ENCODE peak calls at places on chromosomes 4 and X, in six cellular contexts. U is cardiac muscle cell, Y is ovary, O is body of pancreas, V is fibroblast of lung, E is mesendoderm. Q is an unnamed sample.

GRCh38 chr4:12472082-12472481 is 1012.1 kb downstream of the RAB28 start:
- DNase-seq in U (no peak), Y (no peak), O (no peak), V (no peak), E (no peak), Q (no peak)

GRCh38 chrX:49190783-49191032 is 4.5 kb upstream of the PRICKLE3 start:
- DNase-seq in U (no peak), Y (peak; percentile 85), O (no peak), V (no peak), E (no peak), Q (no peak)

GRCh38 chrX:49171752-49172279 is at the start of gene PLP2:
- DNase-seq in U (peak; percentile 37), Y (peak; percentile 68), O (peak; percentile 71), V (peak; percentile 39), E (no peak), Q (peak; percentile 57)

GRCh38 chr4:61194601-61195000 is 5.5 kb upstream of the ADGRL3 start:
- DNase-seq in U (no peak), Y (no peak), O (no peak), V (no peak), E (no peak), Q (no peak)

GRCh38 chr4:66750273-66750672 is 795.0 kb downstream of the CENPC start:
- DNase-seq in U (no peak), Y (no peak), O (no peak), V (no peak), E (no peak), Q (no peak)

GRCh38 chr4:172055498-172055897 is 242.3 kb downstream of the GALNTL6 start:
- DNase-seq in U (peak; percentile 62), Y (no peak), O (no peak), V (no peak), E (no peak), Q (no peak)

GRCh38 chr4:140257461-140258305 is 103.7 kb upstream of the MAML3 start:
- DNase-seq in U (no peak), Y (no peak), O (no peak), V (peak; percentile 30), E (no peak), Q (no peak)

GRCh38 chr4:36322921-36323354 is 41.5 kb downstream of the DTHD1 start:
- DNase-seq in U (no peak), Y (no peak), O (no peak), V (no peak), E (no peak), Q (no peak)

GRCh38 chr4:113157086-113157857 is 107.8 kb downstream of the ANK2 start:
- DNase-seq in U (no peak), Y (no peak), O (no peak), V (no peak), E (peak; percentile 92), Q (peak; percentile 56)

GRCh38 chr4:61373901-61374611 is 173.9 kb downstream of the ADGRL3 start:
- DNase-seq in U (no peak), Y (no peak), O (no peak), V (peak; percentile 60), E (no peak), Q (no peak)

DNA sequence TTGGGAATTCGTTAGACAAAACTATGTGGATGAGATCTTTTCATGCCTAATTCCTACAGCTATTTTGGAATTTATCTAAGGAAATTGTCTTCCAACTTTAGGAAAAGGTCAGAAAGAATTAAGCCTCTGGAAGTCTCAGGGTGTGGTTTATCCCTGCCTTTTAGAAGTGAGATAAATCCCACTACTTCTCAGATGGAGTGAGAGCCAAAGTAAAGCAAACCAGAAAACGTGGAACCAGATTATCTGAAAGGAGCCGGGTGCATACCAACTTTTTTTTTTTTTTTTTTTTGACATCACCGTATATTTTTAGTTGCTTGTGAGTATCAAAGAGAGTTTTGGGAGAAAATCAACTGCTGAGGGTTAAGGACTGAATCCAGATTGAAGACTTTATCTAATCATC is 79.5 kb downstream of the VCX2 start:
- DNase-seq in U (no peak), Y (no peak), O (no peak), V (no peak), E (no peak), Q (no peak)
- H3K36me3 ChIP-seq in U (no peaks in the 10 kb centered on the region), Y (no peaks in the 10 kb centered on the region), O (no peaks in the 10 kb centered on the region), V (no peaks in the 10 kb centered on the region), E (no peaks in the 10 kb centered on the region), Q (no peaks in the 10 kb centered on the region)

GRCh38 chrX:19964017-19964710 is 26.7 kb downstream of the BCLAF3 start:
- DNase-seq in U (no peak), Y (no peak), O (no peak), V (no peak), E (no peak), Q (no peak)
- H3K4me1 ChIP-seq in U (peaks cover 2% of the 10 kb centered on the region), Y (no peaks in the 10 kb centered on the region), O (no peaks in the 10 kb centered on the region), V (no peaks in the 10 kb centered on the region), E (no peaks in the 10 kb centered on the region), Q (no peaks in the 10 kb centered on the region)

DNA sequence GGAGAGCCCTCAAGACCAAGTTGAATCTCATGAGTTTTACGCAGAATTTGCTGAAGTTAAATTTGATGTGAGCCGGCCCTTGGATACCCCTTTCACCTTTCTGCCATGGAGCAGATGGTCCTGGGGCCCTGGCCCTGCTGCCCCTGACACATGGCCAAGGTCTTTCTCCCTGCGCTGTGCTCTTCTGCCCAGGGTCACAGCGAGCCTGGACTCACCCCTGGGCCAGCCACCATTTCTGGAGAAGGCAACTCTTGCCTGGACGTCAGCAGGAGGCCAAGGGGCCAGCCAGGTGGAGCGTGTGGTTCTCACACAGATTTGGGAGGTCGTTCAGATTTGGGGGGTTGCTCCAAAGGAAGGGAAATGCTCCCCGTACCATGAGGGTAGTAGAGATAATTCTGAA is 30.0 kb downstream of the PCGF3 start:
- DNase-seq in U (no peak), Y (no peak), O (no peak), V (no peak), E (no peak), Q (no peak)
- H3K36me3 ChIP-seq in U (peaks cover 43% of the 10 kb centered on the region), Y (no peaks in the 10 kb centered on the region), O (peaks cover 10% of the 10 kb centered on the region), V (peaks cover 44% of the 10 kb centered on the region), E (peaks cover 20% of the 10 kb centered on the region), Q (peaks cover 68% of the 10 kb centered on the region)

GRCh38 chr4:16818005-16818404 is 80.4 kb downstream of the LDB2 start:
- DNase-seq in U (no peak), Y (no peak), O (no peak), V (no peak), E (peak; percentile 95), Q (peak; percentile 72)
- H3K4me1 ChIP-seq in U (peaks cover 5% of the 10 kb centered on the region), Y (no peaks in the 10 kb centered on the region), O (no peaks in the 10 kb centered on the region), V (no peaks in the 10 kb centered on the region), E (peaks cover 2% of the 10 kb centered on the region), Q (peaks cover 7% of the 10 kb centered on the region)

GRCh38 chr4:10084651-10085320 is 31.8 kb downstream of the WDR1 start:
- DNase-seq in U (no peak), Y (no peak), O (peak; percentile 9), V (no peak), E (no peak), Q (no peak)
- H3K36me3 ChIP-seq in U (peaks cover 83% of the 10 kb centered on the region), Y (no peaks in the 10 kb centered on the region), O (peaks cover 6% of the 10 kb centered on the region), V (peaks cover 70% of the 10 kb centered on the region), E (peaks cover 40% of the 10 kb centered on the region), Q (peaks cover 90% of the 10 kb centered on the region)

GRCh38 chrX:14919421-14919820 is 46.2 kb downstream of the MOSPD2 start:
- DNase-seq in U (no peak), Y (no peak), O (no peak), V (no peak), E (no peak), Q (no peak)
- H3K4me1 ChIP-seq in U (peaks cover 4% of the 10 kb centered on the region), Y (no peaks in the 10 kb centered on the region), O (no peaks in the 10 kb centered on the region), V (no peaks in the 10 kb centered on the region), E (no peaks in the 10 kb centered on the region), Q (no peaks in the 10 kb centered on the region)

GRCh38 chr4:25865586-25865985 is 2.8 kb upstream of the SEL1L3 start:
- DNase-seq in U (no peak), Y (no peak), O (peak; percentile 78), V (no peak), E (peak; percentile 91), Q (peak; percentile 76)

GRCh38 chr4:25870081-25870480 is 7.3 kb upstream of the SEL1L3 start:
- DNase-seq in U (no peak), Y (no peak), O (no peak), V (no peak), E (no peak), Q (no peak)

GRCh38 chr4:25863347-25863784 is 578 bp upstream of the SEL1L3 start:
- DNase-seq in U (peak; percentile 2), Y (no peak), O (peak; percentile 82), V (no peak), E (peak; percentile 64), Q (peak; percentile 84)

GRCh38 chr4:25863906-25864418 is 1.2 kb upstream of the SEL1L3 start:
- DNase-seq in U (peak; percentile 49), Y (no peak), O (no peak), V (no peak), E (peak; percentile 36), Q (peak; percentile 74)

DNA sequence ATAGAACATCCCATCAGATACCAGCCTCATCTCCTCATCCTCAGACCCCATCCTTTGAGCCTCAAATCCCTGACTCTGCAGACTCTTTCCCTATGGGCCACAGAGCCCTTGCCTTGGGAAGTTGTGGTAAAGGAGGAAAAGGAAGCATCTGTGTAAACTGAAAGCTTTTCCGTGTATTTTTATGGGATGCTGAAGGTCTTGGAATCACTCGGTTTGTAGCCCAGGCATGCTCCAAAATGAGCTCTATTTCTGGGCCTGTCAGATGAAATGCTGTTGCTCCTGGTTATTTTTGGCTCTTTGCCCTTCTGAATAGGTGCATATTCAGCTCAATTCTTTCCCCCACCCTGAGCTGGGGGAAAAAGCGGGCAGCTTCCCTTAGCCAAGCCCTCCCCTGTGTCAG is 5.0 kb upstream of the SEL1L3 start:
- DNase-seq in U (no peak), Y (no peak), O (no peak), V (no peak), E (no peak), Q (no peak)
- H3K36me3 ChIP-seq in U (no peaks in the 10 kb centered on the region), Y (no peaks in the 10 kb centered on the region), O (no peaks in the 10 kb centered on the region), V (no peaks in the 10 kb centered on the region), E (no peaks in the 10 kb centered on the region), Q (no peaks in the 10 kb centered on the region)